ENCODE peak calls at places on chromosomes 1 and 21, in five cellular contexts. E is progenitor cell of endocrine pancreas, R is neural progenitor cell, O is HFF-Myc, I is spleen. F is an unnamed sample.

GRCh38 chr1:54302951-54303843 is 103.0 kb downstream of the SSBP3 start:
- DNase-seq in E (no peak), R (no peak), O (no peak), I (no peak), F (no peak)

GRCh38 chr1:111192643-111193519 is 7.6 kb downstream of the DENND2D start:
- DNase-seq in E (no peak), R (no peak), O (no peak), I (no peak), F (no peak)

GRCh38 chr1:157213836-157214235 is 75.6 kb upstream of the ETV3 start:
- DNase-seq in E (no peak), R (no peak), O (no peak), I (no peak), F (no peak)

GRCh38 chr1:20584890-20585289 is 4.0 kb upstream of the CDA start:
- DNase-seq in E (no peak), R (no peak), O (no peak), I (no peak), F (no peak)

GRCh38 chr1:117061986-117062415 is 1.9 kb downstream of the TTF2 start:
- DNase-seq in E (no peak), R (no peak), O (no peak), I (no peak), F (no peak)

GRCh38 chr1:197675475-197676324 is 99.6 kb downstream of the DENND1B start:
- DNase-seq in E (no peak), R (peak; percentile 29), O (no peak), I (no peak), F (no peak)

GRCh38 chr1:173663159-173663558 is 6.5 kb downstream of the ANKRD45 start:
- DNase-seq in E (no peak), R (no peak), O (no peak), I (no peak), F (no peak)

GRCh38 chr1:100502052-100502792 is 35.7 kb upstream of the GPR88 start:
- DNase-seq in E (no peak), R (no peak), O (no peak), I (no peak), F (no peak)

GRCh38 chr21:35506352-35506751 is 457.2 kb upstream of the RUNX1 start:
- DNase-seq in E (no peak), R (no peak), O (no peak), I (no peak), F (no peak)

GRCh38 chr1:218886472-218886871 is 287.2 kb upstream of the LYPLAL1 start:
- DNase-seq in E (no peak), R (no peak), O (peak; percentile 47), I (no peak), F (no peak)

GRCh38 chr1:56255516-56256181 is 323.7 kb downstream of the PLPP3 start:
- DNase-seq in E (no peak), R (no peak), O (peak; percentile 11), I (no peak), F (no peak)

GRCh38 chr21:25735895-25736597 is 1.3 kb downstream of the GABPA start:
- DNase-seq in E (no peak), R (peak; percentile 29), O (no peak), I (no peak), F (no peak)

GRCh38 chr1:180982424-180982823 is 40.2 kb downstream of the STX6 start:
- DNase-seq in E (no peak), R (no peak), O (no peak), I (no peak), F (no peak)

GRCh38 chr1:232031156-232031555 is 404.6 kb downstream of the DISC1 start:
- DNase-seq in E (no peak), R (no peak), O (no peak), I (no peak), F (no peak)

GRCh38 chr1:93042134-93042821 is 36.8 kb upstream of the MTF2 start:
- DNase-seq in E (no peak), R (no peak), O (no peak), I (no peak), F (no peak)

GRCh38 chr21:42056468-42056867 is 14.6 kb upstream of the UMODL1 start:
- DNase-seq in E (no peak), R (no peak), O (no peak), I (peak; percentile 53), F (no peak)

GRCh38 chr21:43287974-43288755 is 119.4 kb downstream of the CRYAA start:
- DNase-seq in E (no peak), R (no peak), O (no peak), I (peak; percentile 63), F (no peak)

GRCh38 chr21:45596704-45597318 is 46.7 kb upstream of the PCBP3 start:
- DNase-seq in E (peak; percentile 75), R (peak; percentile 83), O (no peak), I (peak; percentile 94), F (no peak)

GRCh38 chr1:3426956-3427535 is 27.4 kb upstream of the ARHGEF16 start:
- DNase-seq in E (no peak), R (no peak), O (no peak), I (no peak), F (no peak)

GRCh38 chr21:38136201-38136600 is 120.6 kb upstream of the KCNJ15 start:
- DNase-seq in E (no peak), R (no peak), O (no peak), I (no peak), F (no peak)

GRCh38 chr1:85581802-85582686 is 1.5 kb downstream of the CCN1 start:
- DNase-seq in E (no peak), R (peak; percentile 66), O (no peak), I (no peak), F (no peak)

GRCh38 chr1:9761855-9762254 is 61.9 kb downstream of the CLSTN1 start:
- DNase-seq in E (no peak), R (no peak), O (no peak), I (peak; percentile 20), F (no peak)

GRCh38 chr1:41795205-41795762 is 123.4 kb downstream of the HIVEP3 start:
- DNase-seq in E (no peak), R (no peak), O (no peak), I (no peak), F (no peak)

GRCh38 chr1:38783659-38784229 is 75.8 kb downstream of the RRAGC start:
- DNase-seq in E (no peak), R (peak; percentile 50), O (no peak), I (no peak), F (no peak)

GRCh38 chr21:38392722-38393121 is 105.6 kb downstream of the ERG start:
- DNase-seq in E (no peak), R (no peak), O (no peak), I (no peak), F (no peak)

GRCh38 chr1:77370161-77370560 is 88.3 kb downstream of the AK5 start:
- DNase-seq in E (no peak), R (no peak), O (no peak), I (no peak), F (no peak)

DNA sequence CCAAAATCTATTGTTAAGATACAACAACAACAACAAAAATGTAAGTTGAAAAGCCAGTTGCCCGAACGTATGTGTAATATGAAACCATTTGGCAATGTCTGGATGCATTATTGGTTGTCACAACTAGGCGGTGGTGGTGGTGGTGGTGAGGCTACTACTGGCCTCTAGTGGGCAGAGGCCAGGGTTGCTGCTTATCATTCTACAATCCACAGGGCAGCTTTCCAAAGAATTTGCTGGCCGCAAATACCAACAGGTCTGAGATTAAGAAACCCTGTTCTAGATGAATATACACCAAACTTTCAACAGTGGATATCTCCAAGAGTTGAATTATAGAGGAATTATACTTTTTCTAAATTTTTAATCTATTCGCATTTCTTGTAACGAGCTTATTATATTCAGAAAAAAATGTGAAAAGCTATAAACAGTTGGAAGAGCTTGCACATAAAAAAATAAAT is 26.8 kb upstream of the ZNF697 start:
- DNase-seq in E (no peak), R (no peak), O (no peak), I (no peak), F (no peak)
- TF ChIP-seq CTCF in E (no peak), R (no peak), O (no peak), I (no peak), F (no peak)

GRCh38 chr1:161157867-161158266 is 1.4 kb upstream of the USP21 start:
- DNase-seq in E (no peak), R (no peak), O (no peak), I (no peak), F (no peak)

GRCh38 chr1:161159915-161160248 is 582 bp downstream of the USP21 start:
- DNase-seq in E (no peak), R (no peak), O (no peak), I (no peak), F (no peak)

GRCh38 chr1:161160763-161161162 is 1.5 kb downstream of the USP21 start:
- DNase-seq in E (no peak), R (no peak), O (no peak), I (peak; percentile 81), F (no peak)

GRCh38 chr1:161158316-161159016 is 834 bp upstream of the USP21 start:
- DNase-seq in E (no peak), R (no peak), O (no peak), I (no peak), F (no peak)

GRCh38 chr1:161159087-161159914 is at the start of gene USP21:
- DNase-seq in E (peak; percentile 85), R (peak; percentile 97), O (peak; percentile 63), I (peak; percentile 98), F (peak; percentile 98)
- TF ChIP-seq CTCF in E (peak; percentile 27), R (peak; percentile 25), O (peak; percentile 18), I (peak; percentile 31), F (peak; percentile 19)

GRCh38 chr1:1621682-1622577 is 6.6 kb downstream of the MIB2 start:
- DNase-seq in E (no peak), R (no peak), O (no peak), I (peak; percentile 77), F (no peak)

GRCh38 chr1:1623631-1624442 is 8.1 kb upstream of the MMP23B start:
- DNase-seq in E (no peak), R (no peak), O (no peak), I (peak; percentile 76), F (no peak)

GRCh38 chr1:1624443-1625403 is 7.2 kb upstream of the MMP23B start:
- DNase-seq in E (no peak), R (no peak), O (no peak), I (peak; percentile 75), F (no peak)

GRCh38 chr1:1622578-1623094 is 7.3 kb downstream of the MIB2 start:
- DNase-seq in E (no peak), R (no peak), O (no peak), I (peak; percentile 74), F (no peak)

GRCh38 chr1:1623181-1623630 is 7.9 kb downstream of the MIB2 start:
- DNase-seq in E (no peak), R (no peak), O (no peak), I (peak; percentile 75), F (no peak)
- TF ChIP-seq CTCF in E (no peak), R (no peak), O (no peak), I (no peak), F (no peak)

DNA sequence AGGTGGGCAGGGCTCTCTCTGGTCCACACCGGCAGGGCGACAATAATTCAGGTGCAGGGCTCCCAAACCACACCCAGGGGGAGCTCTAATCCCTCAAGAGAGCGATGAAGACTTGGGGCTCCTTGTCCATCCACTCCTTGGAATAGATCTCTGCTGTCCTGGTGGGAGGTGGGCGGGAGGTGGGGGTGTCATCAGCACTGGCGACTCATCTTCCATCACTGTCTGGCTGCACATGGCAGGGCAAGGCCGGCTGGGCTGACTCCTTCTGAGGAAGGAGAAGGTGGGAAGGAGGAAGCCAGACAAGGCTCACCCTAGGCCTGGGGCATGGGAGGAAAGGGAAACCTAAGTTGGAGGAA is 29.3 kb downstream of the TNNT2 start:
- DNase-seq in E (peak; percentile 26), R (peak; percentile 83), O (peak; percentile 33), I (peak; percentile 57), F (no peak)
- TF ChIP-seq CTCF in E (peak; percentile 68), R (peak; percentile 78), O (peak; percentile 74), I (peak; percentile 51), F (peak; percentile 63)

GRCh38 chr1:17053685-17054410 is at the start of gene SDHB:
- DNase-seq in E (peak; percentile 98), R (peak; percentile 98), O (peak; percentile 96), I (peak; percentile 100), F (peak; percentile 100)
- TF ChIP-seq CTCF in E (no peak), R (no peak), O (no peak), I (no peak), F (no peak)